ENCODE peak calls at places on chromosomes 7 and 10, in four cellular contexts. P is astrocyte of the spinal cord, V is gastrocnemius medialis, C is cardiac muscle cell. X is an unnamed sample.

GRCh38 chr10:1130995-1131790 is 75.0 kb downstream of the WDR37 start:
- DNase-seq in P (no peak), C (no peak), V (no peak), X (no peak)

GRCh38 chr7:139626817-139627216 is 103.3 kb downstream of the CLEC2L start:
- DNase-seq in V (no peak), P (no peak), C (no peak), X (no peak)

GRCh38 chr7:99371376-99371920 is 3.1 kb upstream of the ARPC1B start:
- DNase-seq in V (no peak), P (no peak), C (no peak), X (peak; percentile 44)

GRCh38 chr7:44953156-44953555 is 25.7 kb downstream of the MYO1G start:
- DNase-seq in C (no peak), V (no peak), P (no peak), X (no peak)

GRCh38 chr7:16063691-16064090 is 357.6 kb downstream of the CRPPA start:
- DNase-seq in P (peak; percentile 40), C (peak; percentile 40), V (no peak), X (no peak)

GRCh38 chr10:116694253-116694926 is 48.0 kb downstream of the HSPA12A start:
- DNase-seq in V (no peak), P (no peak), C (no peak), X (peak; percentile 53)

GRCh38 chr7:105353752-105354328 is 34.9 kb downstream of the SRPK2 start:
- DNase-seq in V (peak; percentile 32), C (peak; percentile 80), P (peak; percentile 56), X (peak; percentile 71)

GRCh38 chr10:121312582-121312981 is 285.7 kb downstream of the FGFR2 start:
- DNase-seq in P (no peak), V (no peak), C (peak; percentile 67), X (no peak)

GRCh38 chr10:83820033-83820432 is 319.3 kb upstream of the GHITM start:
- DNase-seq in C (peak; percentile 60), P (peak; percentile 5), V (no peak), X (no peak)

GRCh38 chr7:151756076-151756731 is 120.7 kb downstream of the PRKAG2 start:
- DNase-seq in V (no peak), P (no peak), C (peak; percentile 46), X (no peak)

GRCh38 chr7:40299097-40299496 is 164.3 kb downstream of the SUGCT start:
- DNase-seq in V (no peak), C (peak; percentile 75), P (peak; percentile 92), X (no peak)

GRCh38 chr10:21617267-21617666 is 83.2 kb downstream of the MLLT10 start:
- DNase-seq in C (peak; percentile 44), P (no peak), V (no peak), X (no peak)

GRCh38 chr10:79262959-79263746 is 84.1 kb upstream of the PPIF start:
- DNase-seq in V (no peak), C (no peak), P (no peak), X (no peak)

GRCh38 chr10:88256013-88256680 is 327.0 kb downstream of the RNLS start:
- DNase-seq in C (peak; percentile 81), V (peak; percentile 86), P (peak; percentile 11), X (peak; percentile 85)

GRCh38 chr10:11899067-11899876 is 76.1 kb downstream of the PROSER2 start:
- DNase-seq in P (no peak), C (no peak), V (no peak), X (peak; percentile 51)

GRCh38 chr7:155489862-155490696 is 32.1 kb downstream of the EN2 start:
- DNase-seq in V (no peak), P (no peak), C (peak; percentile 21), X (no peak)

GRCh38 chr10:55232553-55232952 is 431.5 kb upstream of the PCDH15 start:
- DNase-seq in C (no peak), P (no peak), V (no peak), X (no peak)

DNA sequence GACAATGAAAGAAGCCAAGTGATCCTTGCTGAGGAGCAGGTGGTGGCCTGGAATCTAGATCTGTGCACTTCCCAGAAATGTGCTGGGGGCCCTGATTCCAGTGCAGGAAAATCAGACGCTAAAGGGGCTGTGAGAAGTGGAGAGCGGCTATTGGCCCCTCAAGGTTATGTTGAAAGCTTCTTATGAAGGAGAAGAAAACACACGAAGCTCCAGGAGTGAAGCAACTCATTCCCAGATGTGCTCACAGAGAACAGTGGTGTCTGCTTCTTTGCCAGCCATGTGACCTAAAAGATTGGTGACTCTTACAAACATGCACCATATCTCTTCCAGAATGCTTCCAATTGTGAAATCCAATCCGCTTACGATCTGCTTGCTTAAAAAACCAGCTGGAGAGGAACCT is 679.3 kb upstream of the IGFBP3 start:
- DNase-seq in P (no peak), V (peak; percentile 58), C (peak; percentile 94), X (peak; percentile 89)
- H3K4me3 ChIP-seq in P (no peak overlapping the region), V (no peak overlapping the region), C (no peak overlapping the region), X (no peak overlapping the region)

GRCh38 chr10:99917963-99918825 is 91.6 kb downstream of the DNMBP start:
- DNase-seq in C (peak; percentile 78), P (peak; percentile 79), V (no peak), X (peak; percentile 73)
- H3K4me3 ChIP-seq in C (peak overlapping the region; percentile 32), P (peak overlapping the region; percentile 28), V (peak overlapping the region; percentile 43), X (peak overlapping the region; percentile 30)

GRCh38 chr7:86653919-86654659 is 10.4 kb downstream of the GRM3 start:
- DNase-seq in P (no peak), V (no peak), C (peak; percentile 13), X (no peak)
- H3K4me3 ChIP-seq in P (no peak overlapping the region), V (peak overlapping the region; percentile 19), C (no peak overlapping the region), X (peak overlapping the region; percentile 1)

GRCh38 chr10:93073539-93074136 is at the start of gene CYP26A1:
- DNase-seq in C (no peak), V (no peak), P (no peak), X (no peak)

GRCh38 chr10:93071177-93071472 is 2.6 kb upstream of the CYP26A1 start:
- DNase-seq in C (no peak), P (no peak), V (no peak), X (no peak)

GRCh38 chr10:93071674-93072224 is 1.9 kb upstream of the CYP26A1 start:
- DNase-seq in C (no peak), V (no peak), P (no peak), X (no peak)

GRCh38 chr10:93072713-93073538 is 767 bp upstream of the CYP26A1 start:
- DNase-seq in V (no peak), P (no peak), C (no peak), X (no peak)

GRCh38 chr10:93072225-93072712 is 1.4 kb upstream of the CYP26A1 start:
- DNase-seq in V (no peak), P (no peak), C (no peak), X (no peak)
- H3K4me3 ChIP-seq in V (peak overlapping the region; percentile 66), P (peak overlapping the region; percentile 7), C (peak overlapping the region; percentile 54), X (no peak overlapping the region)

DNA sequence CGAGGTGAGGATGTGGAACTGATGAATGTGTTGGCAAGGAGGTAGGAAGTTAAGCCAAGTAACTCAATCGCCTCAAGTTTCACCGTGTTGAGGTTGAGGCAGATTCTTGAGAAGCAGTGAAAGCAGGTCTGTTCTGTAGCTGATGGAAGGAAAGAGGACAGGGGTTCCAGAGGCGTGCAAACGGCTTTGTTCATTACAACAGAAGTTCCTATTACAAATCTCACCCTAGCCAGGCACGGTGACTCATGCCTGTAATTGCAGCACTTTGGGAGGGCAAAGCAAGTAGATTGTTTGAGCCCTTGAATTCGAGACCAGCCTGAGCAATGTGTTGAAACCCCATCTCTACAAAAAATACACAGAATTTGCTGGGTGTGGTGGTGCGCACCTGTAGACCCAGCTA is 36.9 kb upstream of the PTF1A start:
- DNase-seq in V (no peak), P (no peak), C (peak; percentile 36), X (no peak)
- H3K4me3 ChIP-seq in V (no peak overlapping the region), P (no peak overlapping the region), C (no peak overlapping the region), X (no peak overlapping the region)

GRCh38 chr7:142812437-142813215 is 41.9 kb downstream of the PRSS2 start:
- DNase-seq in P (no peak), V (no peak), C (no peak), X (no peak)
- H3K4me3 ChIP-seq in P (no peak overlapping the region), V (no peak overlapping the region), C (no peak overlapping the region), X (no peak overlapping the region)